ENCODE peak calls at places on chromosomes 2 and 18, in eight cellular contexts. R is NCI-H2171 treated with DMSO at 0.1 percent for 48 hours, K is non-pigmented ciliary epithelial cell, Z is hepatocyte, O is PC-3, X is OCI-LY7, P is sigmoid colon, B is astrocyte of the spinal cord. Y is an unnamed sample.

GRCh38 chr2:83112863-83113262 is 1346.2 kb downstream of the SUCLG1 start:
- DNase-seq in R (no peak), K (no peak), Z (no peak), O (no peak), X (no peak), P (no peak), B (no peak), Y (no peak)

GRCh38 chr18:33495278-33495677 is 54.8 kb upstream of the CCDC178 start:
- DNase-seq in R (peak), K (peak), Z (peak), O (peak), X (peak), P (no peak), B (peak), Y (no peak)

GRCh38 chr2:79370976-79371550 is 141.8 kb upstream of the CTNNA2 start:
- DNase-seq in R (no peak), K (no peak), Z (no peak), O (no peak), X (no peak), P (no peak), B (no peak), Y (no peak)

GRCh38 chr18:46335551-46336059 is 231.4 kb downstream of the HAUS1 start:
- DNase-seq in R (peak), K (no peak), Z (no peak), O (no peak), X (no peak), P (peak), B (no peak), Y (no peak)

GRCh38 chr2:42959148-42959992 is 167.0 kb upstream of the HAAO start:
- DNase-seq in R (no peak), K (no peak), Z (no peak), O (no peak), X (no peak), P (peak), B (no peak), Y (peak)

GRCh38 chr18:53553030-53553429 is 671.4 kb downstream of the MBD2 start:
- DNase-seq in R (no peak), K (no peak), Z (no peak), O (no peak), X (no peak), P (no peak), B (no peak), Y (no peak)

GRCh38 chr18:48049757-48050156 is 119.3 kb upstream of the SMAD2 start:
- DNase-seq in R (no peak), K (no peak), Z (no peak), O (no peak), X (no peak), P (no peak), B (no peak), Y (no peak)

GRCh38 chr2:73063909-73064875 is 7.3 kb downstream of the SFXN5 start:
- DNase-seq in R (peak), K (peak), Z (peak), O (peak), X (no peak), P (no peak), B (peak), Y (no peak)

GRCh38 chr2:207254526-207255464 is 89.0 kb upstream of the KLF7 start:
- DNase-seq in R (no peak), K (no peak), Z (no peak), O (peak), X (no peak), P (no peak), B (peak), Y (peak)

GRCh38 chr2:229275506-229275905 is 4.4 kb upstream of the PID1 start:
- DNase-seq in R (no peak), K (no peak), Z (no peak), O (no peak), X (no peak), P (no peak), B (no peak), Y (no peak)

GRCh38 chr2:237962432-237963084 is 4.3 kb upstream of the UBE2F start:
- DNase-seq in R (no peak), K (no peak), Z (no peak), O (no peak), X (no peak), P (no peak), B (no peak), Y (no peak)

GRCh38 chr2:201996006-201996405 is 37.6 kb upstream of the FZD7 start:
- DNase-seq in R (no peak), K (no peak), Z (no peak), O (no peak), X (no peak), P (no peak), B (no peak), Y (no peak)

GRCh38 chr2:216133392-216133791 is 24.2 kb downstream of the XRCC5 start:
- DNase-seq in R (no peak), K (no peak), Z (no peak), O (no peak), X (no peak), P (no peak), B (no peak), Y (no peak)

GRCh38 chr2:37357053-37357452 is 12.6 kb downstream of the QPCT start:
- DNase-seq in R (no peak), K (no peak), Z (no peak), O (no peak), X (no peak), P (no peak), B (no peak), Y (no peak)

GRCh38 chr2:140033638-140034037 is 1253.4 kb upstream of the NXPH2 start:
- DNase-seq in R (no peak), K (no peak), Z (no peak), O (no peak), X (no peak), P (no peak), B (no peak), Y (no peak)

GRCh38 chr2:64592994-64593655 is 60.6 kb downstream of the SERTAD2 start:
- DNase-seq in R (no peak), K (no peak), Z (no peak), O (no peak), X (no peak), P (peak), B (no peak), Y (no peak)

GRCh38 chr2:96931461-96931860 is 54.9 kb downstream of the FAM178B start:
- DNase-seq in R (peak), K (no peak), Z (no peak), O (no peak), X (no peak), P (no peak), B (no peak), Y (no peak)

GRCh38 chr2:35548171-35548570 is 807.4 kb upstream of the CRIM1 start:
- DNase-seq in R (no peak), K (peak), Z (peak), O (no peak), X (no peak), P (no peak), B (peak), Y (no peak)

GRCh38 chr2:68287580-68288441 is 31.9 kb downstream of the CNRIP1 start:
- DNase-seq in R (no peak), K (no peak), Z (peak), O (peak), X (no peak), P (no peak), B (peak), Y (peak)

GRCh38 chr2:239318091-239318725 is 82.6 kb downstream of the HDAC4 start:
- DNase-seq in R (no peak), K (no peak), Z (no peak), O (no peak), X (no peak), P (peak), B (no peak), Y (no peak)

GRCh38 chr2:229734410-229734809 is 20.1 kb upstream of the DNER start:
- DNase-seq in R (no peak), K (no peak), Z (no peak), O (no peak), X (no peak), P (no peak), B (no peak), Y (no peak)

GRCh38 chr2:65316072-65316471 is 88.4 kb downstream of the ACTR2 start:
- DNase-seq in R (no peak), K (no peak), Z (no peak), O (peak), X (no peak), P (peak), B (peak), Y (no peak)

GRCh38 chr18:74784791-74785190 is 187.1 kb downstream of the ZNF407 start:
- DNase-seq in R (no peak), K (no peak), Z (no peak), O (no peak), X (no peak), P (no peak), B (no peak), Y (no peak)

GRCh38 chr2:182360012-182360662 is 66.7 kb downstream of the PDE1A start:
- DNase-seq in R (no peak), K (no peak), Z (peak), O (peak), X (no peak), P (peak), B (no peak), Y (no peak)

GRCh38 chr2:1455466-1455865 is 42.2 kb downstream of the TPO start:
- DNase-seq in R (peak), K (no peak), Z (no peak), O (peak), X (no peak), P (no peak), B (no peak), Y (no peak)

GRCh38 chr2:196987654-196988364 is 61.3 kb upstream of the PGAP1 start:
- DNase-seq in R (peak), K (peak), Z (peak), O (peak), X (peak), P (no peak), B (peak), Y (peak)

GRCh38 chr2:114127372-114127771 is 237.5 kb downstream of the ACTR3 start:
- DNase-seq in R (no peak), K (no peak), Z (peak), O (no peak), X (no peak), P (no peak), B (no peak), Y (no peak)

GRCh38 chr2:170843656-170844055 is 27.0 kb downstream of the GAD1 start:
- DNase-seq in R (no peak), K (peak), Z (no peak), O (peak), X (no peak), P (no peak), B (peak), Y (no peak)

Y was measured in GF-D8.